ENCODE peak calls at places on chromosomes 7 and 10, in ten cellular contexts. One of them, this sample, is unnamed.

GRCh38 chr10:75765705-75766104 is 334.3 kb downstream of the LRMDA start:
- DNase-seq in lower lobe of right lung: no peak
- DNase-seq in C1 segment of cervical spinal cord: no peak
- DNase-seq in upper lobe of right lung: no peak
- DNase-seq in left colon: no peak
- DNase-seq in NCI-H1092: no peak
- DNase-seq in mesendoderm: no peak
- DNase-seq in stimulated activated CD8-positive, alpha-beta memory T cell treated with anti-CD3 and anti-CD28 coated beads, Interleukin-4, amount 100 ng/mL, for 1 hour: no peak
- DNase-seq in hypothalamus: no peak
- DNase-seq in CD4-positive, alpha-beta memory T cell: no peak
- DNase-seq in this sample: no peak

GRCh38 chr10:124564881-124565280 is 103.3 kb downstream of the LHPP start:
- DNase-seq in upper lobe of right lung: no peak
- DNase-seq in stimulated activated CD8-positive, alpha-beta memory T cell treated with anti-CD3 and anti-CD28 coated beads, Interleukin-4, amount 100 ng/mL, for 1 hour: no peak
- DNase-seq in mesendoderm: no peak
- DNase-seq in hypothalamus: no peak
- DNase-seq in C1 segment of cervical spinal cord: no peak
- DNase-seq in lower lobe of right lung: no peak
- DNase-seq in NCI-H1092: no peak
- DNase-seq in CD4-positive, alpha-beta memory T cell: no peak
- DNase-seq in left colon: no peak
- DNase-seq in this sample: no peak

GRCh38 chr7:76073335-76073990 is 25.6 kb downstream of the MDH2 start:
- DNase-seq in hypothalamus: no peak
- DNase-seq in upper lobe of right lung: no peak
- DNase-seq in left colon: no peak
- DNase-seq in mesendoderm: peak
- DNase-seq in NCI-H1092: no peak
- DNase-seq in stimulated activated CD8-positive, alpha-beta memory T cell treated with anti-CD3 and anti-CD28 coated beads, Interleukin-4, amount 100 ng/mL, for 1 hour: no peak
- DNase-seq in C1 segment of cervical spinal cord: no peak
- DNase-seq in CD4-positive, alpha-beta memory T cell: no peak
- DNase-seq in lower lobe of right lung: no peak
- DNase-seq in this sample: no peak

GRCh38 chr7:74203157-74203556 is 6.6 kb upstream of the LAT2 start:
- DNase-seq in stimulated activated CD8-positive, alpha-beta memory T cell treated with anti-CD3 and anti-CD28 coated beads, Interleukin-4, amount 100 ng/mL, for 1 hour: no peak
- DNase-seq in hypothalamus: no peak
- DNase-seq in CD4-positive, alpha-beta memory T cell: no peak
- DNase-seq in left colon: peak
- DNase-seq in lower lobe of right lung: no peak
- DNase-seq in mesendoderm: peak
- DNase-seq in upper lobe of right lung: peak
- DNase-seq in NCI-H1092: no peak
- DNase-seq in C1 segment of cervical spinal cord: no peak
- DNase-seq in this sample: peak

GRCh38 chr7:35556532-35557471 is 138.1 kb downstream of the HERPUD2 start:
- DNase-seq in stimulated activated CD8-positive, alpha-beta memory T cell treated with anti-CD3 and anti-CD28 coated beads, Interleukin-4, amount 100 ng/mL, for 1 hour: no peak
- DNase-seq in lower lobe of right lung: no peak
- DNase-seq in NCI-H1092: no peak
- DNase-seq in upper lobe of right lung: no peak
- DNase-seq in C1 segment of cervical spinal cord: no peak
- DNase-seq in left colon: no peak
- DNase-seq in hypothalamus: no peak
- DNase-seq in CD4-positive, alpha-beta memory T cell: no peak
- DNase-seq in mesendoderm: no peak
- DNase-seq in this sample: no peak

GRCh38 chr10:112491144-112491543 is 44.1 kb downstream of the VTI1A start:
- DNase-seq in left colon: no peak
- DNase-seq in mesendoderm: peak
- DNase-seq in NCI-H1092: no peak
- DNase-seq in hypothalamus: no peak
- DNase-seq in C1 segment of cervical spinal cord: no peak
- DNase-seq in upper lobe of right lung: no peak
- DNase-seq in CD4-positive, alpha-beta memory T cell: no peak
- DNase-seq in stimulated activated CD8-positive, alpha-beta memory T cell treated with anti-CD3 and anti-CD28 coated beads, Interleukin-4, amount 100 ng/mL, for 1 hour: no peak
- DNase-seq in lower lobe of right lung: no peak
- DNase-seq in this sample: peak

GRCh38 chr7:138776156-138776833 is 21.5 kb upstream of the TMEM213 start:
- DNase-seq in upper lobe of right lung: no peak
- DNase-seq in mesendoderm: no peak
- DNase-seq in hypothalamus: no peak
- DNase-seq in lower lobe of right lung: no peak
- DNase-seq in CD4-positive, alpha-beta memory T cell: no peak
- DNase-seq in NCI-H1092: peak
- DNase-seq in C1 segment of cervical spinal cord: no peak
- DNase-seq in stimulated activated CD8-positive, alpha-beta memory T cell treated with anti-CD3 and anti-CD28 coated beads, Interleukin-4, amount 100 ng/mL, for 1 hour: no peak
- DNase-seq in left colon: no peak
- DNase-seq in this sample: no peak

GRCh38 chr10:90148121-90148855 is 446.9 kb downstream of the KIF20B start:
- DNase-seq in left colon: no peak
- DNase-seq in hypothalamus: no peak
- DNase-seq in CD4-positive, alpha-beta memory T cell: no peak
- DNase-seq in NCI-H1092: peak
- DNase-seq in stimulated activated CD8-positive, alpha-beta memory T cell treated with anti-CD3 and anti-CD28 coated beads, Interleukin-4, amount 100 ng/mL, for 1 hour: no peak
- DNase-seq in lower lobe of right lung: no peak
- DNase-seq in upper lobe of right lung: no peak
- DNase-seq in C1 segment of cervical spinal cord: no peak
- DNase-seq in mesendoderm: peak
- DNase-seq in this sample: peak

GRCh38 chr7:50982626-50983025 is 199.9 kb upstream of the GRB10 start:
- DNase-seq in left colon: no peak
- DNase-seq in mesendoderm: peak
- DNase-seq in upper lobe of right lung: no peak
- DNase-seq in stimulated activated CD8-positive, alpha-beta memory T cell treated with anti-CD3 and anti-CD28 coated beads, Interleukin-4, amount 100 ng/mL, for 1 hour: no peak
- DNase-seq in C1 segment of cervical spinal cord: no peak
- DNase-seq in CD4-positive, alpha-beta memory T cell: no peak
- DNase-seq in hypothalamus: no peak
- DNase-seq in lower lobe of right lung: no peak
- DNase-seq in NCI-H1092: no peak
- DNase-seq in this sample: no peak

This sample was measured in hepatic stellate cell.